ENCODE peak calls at places on chromosomes 16 and 17, in five cellular contexts. F, D, X, A and R are unnamed samples.
A peak's percentile ranks its signal among the peaks of the same experiment; 100 is the strongest.

GRCh38 chr17:74604748-74605147 is 12.7 kb upstream of the CD300LD start:
- DNase-seq in F (no peak), X (no peak), A (no peak), D (no peak), R (no peak)

GRCh38 chr16:9630985-9631384 is 539.5 kb downstream of the HAPSTR1 start:
- DNase-seq in D (no peak), X (no peak), F (no peak), A (no peak), R (no peak)

GRCh38 chr17:31320791-31321190 is 631 bp downstream of the EVI2A start:
- DNase-seq in D (no peak), F (no peak), A (no peak), X (peak; percentile 53), R (peak; percentile 10)

GRCh38 chr17:56890390-56890789 is 23.5 kb downstream of the TRIM25 start:
- DNase-seq in F (no peak), A (no peak), D (no peak), X (no peak), R (no peak)

GRCh38 chr16:3138823-3139426 is 4.1 kb downstream of the ZNF213 start:
- DNase-seq in X (no peak), F (no peak), D (no peak), A (no peak), R (no peak)

GRCh38 chr17:8122923-8123694 is 797 bp downstream of the HES7 start:
- DNase-seq in F (peak; percentile 44), X (peak; percentile 58), D (peak; percentile 30), A (peak; percentile 37), R (peak; percentile 70)

GRCh38 chr16:21645261-21645721 is 7.1 kb downstream of the IGSF6 start:
- DNase-seq in F (no peak), D (no peak), X (peak; percentile 79), A (peak; percentile 86), R (peak; percentile 60)

GRCh38 chr17:81959362-81960129 is 1.4 kb downstream of the NOTUM start:
- DNase-seq in F (peak; percentile 80), A (peak; percentile 83), X (peak; percentile 52), D (peak; percentile 83), R (peak; percentile 73)

GRCh38 chr17:58666858-58667267 is 25.0 kb downstream of the TEX14 start:
- DNase-seq in D (no peak), X (no peak), A (no peak), F (no peak), R (no peak)

GRCh38 chr17:16449121-16449570 is 33.8 kb downstream of the TRPV2 start:
- DNase-seq in X (no peak), F (no peak), A (no peak), D (no peak), R (peak; percentile 80)

GRCh38 chr17:21200590-21201301 is 13.2 kb downstream of the TMEM11 start:
- DNase-seq in D (no peak), F (no peak), X (no peak), A (no peak), R (peak; percentile 13)

GRCh38 chr17:40303706-40304450 is 5.1 kb upstream of the RARA start:
- DNase-seq in A (no peak), X (no peak), D (peak; percentile 74), F (no peak), R (peak; percentile 96)

GRCh38 chr17:36464765-36465088 is 21.8 kb upstream of the ZNHIT3 start:
- DNase-seq in A (no peak), X (no peak), F (peak; percentile 75), D (no peak), R (no peak)

GRCh38 chr17:72644481-72644880 is 448.0 kb downstream of the SLC39A11 start:
- DNase-seq in X (no peak), A (no peak), D (no peak), F (no peak), R (no peak)

GRCh38 chr16:2150418-2151187 is 2.2 kb downstream of the RAB26 start:
- DNase-seq in X (no peak), D (no peak), A (peak; percentile 38), F (peak; percentile 80), R (no peak)

GRCh38 chr17:19278729-19279128 is 41.6 kb downstream of the EPN2 start:
- DNase-seq in A (no peak), F (no peak), D (no peak), X (no peak), R (no peak)

GRCh38 chr16:23374721-23375120 is 72.6 kb downstream of the SCNN1B start:
- DNase-seq in F (no peak), X (no peak), D (no peak), A (no peak), R (no peak)

GRCh38 chr16:56312028-56312300 is 113.4 kb downstream of the AMFR start:
- DNase-seq in D (no peak), A (no peak), X (no peak), F (no peak), R (no peak)

GRCh38 chr17:48593840-48594411 is 347 bp upstream of the HOXB5 start:
- DNase-seq in F (peak; percentile 87), X (peak; percentile 59), A (peak; percentile 78), D (peak; percentile 85), R (peak; percentile 87)

GRCh38 chr17:68131456-68131855 is 95.9 kb downstream of the KPNA2 start:
- DNase-seq in D (no peak), F (no peak), X (no peak), A (no peak), R (no peak)

GRCh38 chr16:24609740-24610420 is 70.5 kb downstream of the RBBP6 start:
- DNase-seq in X (no peak), D (peak; percentile 74), A (no peak), F (peak; percentile 83), R (peak; percentile 81)

GRCh38 chr16:46882940-46883307 is 1.2 kb upstream of the GPT2 start:
- DNase-seq in D (peak; percentile 6), F (no peak), X (no peak), A (no peak), R (no peak)

GRCh38 chr17:41907633-41908539 is 10.9 kb downstream of the ACLY start:
- DNase-seq in F (no peak), A (no peak), D (peak; percentile 85), X (no peak), R (peak; percentile 44)

GRCh38 chr17:22411185-22411784 is 719.0 kb downstream of the KCNJ18 start:
- DNase-seq in A (no peak), D (no peak), X (no peak), F (no peak), R (no peak)

GRCh38 chr17:71966459-71967313 is 154.1 kb upstream of the SOX9 start:
- DNase-seq in D (no peak), X (no peak), F (no peak), A (no peak), R (peak; percentile 51)

GRCh38 chr17:19460695-19461094 is 49.7 kb downstream of the RNF112 start:
- DNase-seq in D (no peak), F (peak; percentile 34), A (peak; percentile 14), X (no peak), R (peak; percentile 24)

GRCh38 chr16:57115504-57116182 is 23.3 kb downstream of the CPNE2 start:
- DNase-seq in A (no peak), F (peak; percentile 60), X (no peak), D (peak; percentile 37), R (no peak)

GRCh38 chr17:61366076-61366714 is 33.4 kb upstream of the TBX2 start:
- DNase-seq in D (no peak), F (no peak), A (no peak), X (no peak), R (peak; percentile 27)

GRCh38 chr17:35243459-35244204 is 760 bp downstream of the SLFN5 start:
- DNase-seq in X (peak; percentile 15), D (peak; percentile 44), A (peak; percentile 15), F (peak; percentile 54), R (peak; percentile 86)

GRCh38 chr17:62707425-62707739 is 79.9 kb downstream of the MRC2 start:
- DNase-seq in D (no peak), X (no peak), A (no peak), F (no peak), R (no peak)

GRCh38 chr16:89711601-89712475 is 8.9 kb downstream of the VPS9D1 start:
- DNase-seq in D (peak; percentile 70), A (peak; percentile 87), F (peak; percentile 82), X (peak; percentile 44), R (peak; percentile 84)
- TF ChIP-seq EZH2phosphoT487 in D (no peak), A (no peak), F (no peak), X (no peak), R (no peak)

DNA sequence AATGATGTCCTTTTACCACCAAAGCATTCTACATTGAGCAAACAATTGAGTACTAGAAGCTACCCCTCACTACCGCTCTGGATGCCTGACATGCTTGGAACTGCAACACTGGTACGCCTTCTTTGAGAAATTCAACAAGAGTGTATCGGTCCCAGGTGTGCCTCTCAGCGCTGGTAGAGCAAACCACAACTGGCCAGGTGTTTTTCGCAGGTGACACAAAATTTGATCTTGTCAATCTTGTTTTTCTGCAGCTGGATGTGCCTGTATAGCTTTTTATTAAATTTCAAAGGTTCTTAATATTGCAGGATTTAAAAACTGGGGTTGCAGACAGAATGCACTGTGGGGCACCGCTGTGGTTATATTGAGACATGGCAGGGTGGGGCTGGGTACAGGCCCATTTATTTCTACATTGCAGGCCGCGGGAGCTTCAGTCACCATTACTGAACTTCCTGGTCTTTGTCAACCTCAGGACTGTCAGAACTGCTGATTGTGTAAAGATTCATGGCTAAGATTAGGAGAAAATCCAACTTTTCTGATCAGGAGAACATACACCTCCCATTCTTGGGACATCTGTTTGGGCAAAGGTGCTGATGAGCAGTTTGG is 4.4 kb upstream of the SNX20 start:
- DNase-seq in X (peak; percentile 89), D (no peak), A (no peak), F (no peak), R (no peak)
- H3K27ac ChIP-seq in X (peak overlapping the region; percentile 96), D (no peak overlapping the region), A (no peak overlapping the region), F (no peak overlapping the region), R (no peak overlapping the region)

DNA sequence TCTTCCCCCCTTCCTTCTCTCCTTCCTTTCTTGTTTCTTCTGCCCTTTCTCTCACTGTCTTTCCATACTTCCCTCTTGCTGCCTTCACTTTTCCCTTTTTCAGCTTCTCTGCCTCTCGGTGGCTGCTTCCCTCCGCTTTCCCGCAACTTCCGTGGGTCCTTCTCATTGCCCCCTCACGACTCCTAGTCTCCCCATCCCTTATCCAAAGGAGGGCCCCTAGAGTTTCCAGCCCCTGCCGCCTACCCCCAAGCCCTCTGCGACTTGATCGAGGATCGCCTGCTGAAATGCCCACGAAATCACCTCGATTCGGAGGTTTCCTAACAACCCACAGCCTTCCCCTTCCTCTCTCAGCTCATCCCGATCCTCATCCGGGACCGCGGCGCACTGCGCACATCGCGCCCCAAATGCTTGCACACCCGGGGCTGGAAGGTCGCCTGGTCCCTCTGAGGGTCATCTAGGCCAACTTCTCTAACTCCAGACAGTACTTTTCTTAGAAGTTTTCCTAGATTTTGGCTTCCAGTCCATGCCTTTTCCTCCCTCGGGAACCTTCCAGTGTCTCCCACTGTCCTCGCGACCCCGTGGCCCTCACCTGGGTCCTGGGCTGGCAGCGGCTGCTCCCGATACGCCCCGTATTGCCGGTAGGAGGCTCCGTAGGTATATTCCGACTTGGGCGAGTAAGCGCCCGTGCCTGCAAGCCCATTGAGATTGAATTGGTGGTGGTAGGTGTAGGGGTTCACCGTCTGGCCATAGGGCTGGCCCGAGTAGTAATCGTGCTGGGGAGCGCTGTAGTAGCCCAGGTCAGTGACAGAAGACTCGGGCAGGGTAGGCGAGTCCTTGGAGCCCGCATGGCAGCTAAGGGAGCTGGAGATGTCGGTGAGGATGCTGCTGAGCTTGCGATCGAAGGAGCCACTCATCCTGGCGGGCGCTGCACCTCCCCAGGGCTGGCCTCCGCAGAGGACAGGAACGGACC is 654 bp downstream of the DLX3 start:
- DNase-seq in X (no peak), F (peak; percentile 75), A (no peak), D (peak; percentile 28), R (peak; percentile 33)
- H3K4me3 ChIP-seq in X (no peak overlapping the region), F (peak overlapping the region; percentile 66), A (no peak overlapping the region), D (peak overlapping the region; percentile 32), R (peak overlapping the region; percentile 70)

GRCh38 chr16:88905563-88905962 is 39.1 kb upstream of the PABPN1L start:
- DNase-seq in D (peak; percentile 28), X (peak; percentile 7), A (peak; percentile 60), F (peak; percentile 81), R (peak; percentile 43)
- TF ChIP-seq EZH2phosphoT487 in D (no peak), X (no peak), A (no peak), F (no peak), R (no peak)